ENCODE peak calls at places on chromosomes 2 and 18, in seven cellular contexts. G is iris pigment epithelial cell, H is frontal cortex, O is GM19239, D is GM12865, T is HCT116, E is GOT3. F is an unnamed sample.

GRCh38 chr2:70546376-70546775 is 7.2 kb downstream of the TGFA start:
- DNase-seq in G (no peak), H (no peak), O (no peak), D (no peak), T (no peak), E (no peak), F (no peak)

GRCh38 chr2:168314236-168314635 is 66.8 kb upstream of the STK39 start:
- DNase-seq in G (no peak), H (no peak), O (no peak), D (no peak), T (no peak), E (no peak), F (no peak)

GRCh38 chr2:102106133-102106556 is 36.4 kb upstream of the IL1R1 start:
- DNase-seq in G (peak), H (no peak), O (no peak), D (no peak), T (no peak), E (no peak), F (no peak)

GRCh38 chr18:7662866-7663265 is 95.8 kb downstream of the PTPRM start:
- DNase-seq in G (no peak), H (no peak), O (no peak), D (no peak), T (no peak), E (no peak), F (no peak)

GRCh38 chr2:172084484-172084733 is 898 bp upstream of the DLX1 start:
- DNase-seq in G (no peak), H (peak), O (no peak), D (no peak), T (no peak), E (no peak), F (no peak)

GRCh38 chr18:48412339-48412929 is 3.3 kb upstream of the ZBTB7C start:
- DNase-seq in G (peak), H (no peak), O (peak), D (peak), T (peak), E (no peak), F (peak)

GRCh38 chr2:168559187-168559586 is 103.1 kb downstream of the CERS6 start:
- DNase-seq in G (peak), H (no peak), O (no peak), D (no peak), T (peak), E (no peak), F (no peak)

GRCh38 chr2:165634855-165635254 is 159.2 kb downstream of the GALNT3 start:
- DNase-seq in G (peak), H (peak), O (no peak), D (no peak), T (no peak), E (no peak), F (no peak)

F was measured in NCI-H1930.